ENCODE peak calls at places on chromosomes 5 and 9, in nine cellular contexts. One of them, this sample, is unnamed. For H3K9me3 and H3K27me3, the result is how much of the 10 kb centered on the place peaks cover.

GRCh38 chr5:173733831-173734491 is 117.5 kb upstream of the BOD1 start:
- DNase-seq in body of pancreas: no peak
- DNase-seq in aorta: no peak
- DNase-seq in CD8-positive, alpha-beta T cell: no peak
- DNase-seq in WERI-Rb-1: no peak
- DNase-seq in prostate gland: no peak
- DNase-seq in fibroblast of lung: no peak
- DNase-seq in psoas muscle: no peak
- DNase-seq in IMR-90: no peak
- DNase-seq in this sample: no peak

GRCh38 chr5:136094189-136094912 is 38.3 kb upstream of the SMAD5 start:
- DNase-seq in fibroblast of lung: no peak
- DNase-seq in IMR-90: no peak
- DNase-seq in aorta: no peak
- DNase-seq in CD8-positive, alpha-beta T cell: no peak
- DNase-seq in prostate gland: no peak
- DNase-seq in WERI-Rb-1: no peak
- DNase-seq in psoas muscle: no peak
- DNase-seq in body of pancreas: peak
- DNase-seq in this sample: no peak

GRCh38 chr5:151587796-151588606 is 3.1 kb downstream of the FAT2 start:
- DNase-seq in fibroblast of lung: no peak
- DNase-seq in aorta: no peak
- DNase-seq in WERI-Rb-1: no peak
- DNase-seq in body of pancreas: no peak
- DNase-seq in IMR-90: no peak
- DNase-seq in prostate gland: no peak
- DNase-seq in psoas muscle: no peak
- DNase-seq in CD8-positive, alpha-beta T cell: no peak
- DNase-seq in this sample: no peak

GRCh38 chr5:157559301-157559700 is 16.3 kb downstream of the ADAM19 start:
- DNase-seq in IMR-90: peak
- DNase-seq in aorta: no peak
- DNase-seq in body of pancreas: no peak
- DNase-seq in WERI-Rb-1: no peak
- DNase-seq in psoas muscle: no peak
- DNase-seq in prostate gland: no peak
- DNase-seq in fibroblast of lung: peak
- DNase-seq in CD8-positive, alpha-beta T cell: no peak
- DNase-seq in this sample: no peak

GRCh38 chr5:5532306-5533076 is 110.0 kb downstream of the ICE1 start:
- DNase-seq in fibroblast of lung: no peak
- DNase-seq in IMR-90: no peak
- DNase-seq in psoas muscle: no peak
- DNase-seq in body of pancreas: no peak
- DNase-seq in prostate gland: no peak
- DNase-seq in aorta: no peak
- DNase-seq in WERI-Rb-1: no peak
- DNase-seq in CD8-positive, alpha-beta T cell: no peak
- DNase-seq in this sample: no peak

GRCh38 chr5:111998871-111999270 is 241.9 kb upstream of the NREP start:
- DNase-seq in body of pancreas: no peak
- DNase-seq in CD8-positive, alpha-beta T cell: no peak
- DNase-seq in prostate gland: no peak
- DNase-seq in fibroblast of lung: no peak
- DNase-seq in IMR-90: no peak
- DNase-seq in psoas muscle: no peak
- DNase-seq in WERI-Rb-1: no peak
- DNase-seq in aorta: no peak
- DNase-seq in this sample: no peak

GRCh38 chr5:159655757-159656409 is 260.4 kb upstream of the ADRA1B start:
- DNase-seq in prostate gland: no peak
- DNase-seq in WERI-Rb-1: no peak
- DNase-seq in body of pancreas: no peak
- DNase-seq in IMR-90: no peak
- DNase-seq in psoas muscle: no peak
- DNase-seq in CD8-positive, alpha-beta T cell: no peak
- DNase-seq in fibroblast of lung: no peak
- DNase-seq in aorta: no peak
- DNase-seq in this sample: peak

GRCh38 chr9:69036319-69036718 is 767 bp downstream of the FXN start:
- DNase-seq in CD8-positive, alpha-beta T cell: peak
- DNase-seq in body of pancreas: peak
- DNase-seq in prostate gland: no peak
- DNase-seq in WERI-Rb-1: no peak
- DNase-seq in aorta: no peak
- DNase-seq in IMR-90: peak
- DNase-seq in psoas muscle: no peak
- DNase-seq in fibroblast of lung: no peak
- DNase-seq in this sample: no peak

GRCh38 chr5:75007537-75007847 is 44.9 kb downstream of the GCNT4 start:
- DNase-seq in prostate gland: no peak
- DNase-seq in psoas muscle: no peak
- DNase-seq in WERI-Rb-1: no peak
- DNase-seq in CD8-positive, alpha-beta T cell: no peak
- DNase-seq in IMR-90: peak
- DNase-seq in aorta: no peak
- DNase-seq in body of pancreas: no peak
- DNase-seq in fibroblast of lung: peak
- DNase-seq in this sample: no peak

GRCh38 chr9:18245911-18246310 is 228.0 kb upstream of the ADAMTSL1 start:
- DNase-seq in body of pancreas: no peak
- DNase-seq in CD8-positive, alpha-beta T cell: no peak
- DNase-seq in WERI-Rb-1: no peak
- DNase-seq in IMR-90: peak
- DNase-seq in psoas muscle: no peak
- DNase-seq in aorta: no peak
- DNase-seq in prostate gland: no peak
- DNase-seq in fibroblast of lung: no peak
- DNase-seq in this sample: no peak

GRCh38 chr5:96219580-96220281 is 213.3 kb downstream of the PCSK1 start:
- DNase-seq in psoas muscle: no peak
- DNase-seq in fibroblast of lung: peak
- DNase-seq in CD8-positive, alpha-beta T cell: no peak
- DNase-seq in WERI-Rb-1: no peak
- DNase-seq in body of pancreas: no peak
- DNase-seq in prostate gland: no peak
- DNase-seq in aorta: no peak
- DNase-seq in IMR-90: peak
- DNase-seq in this sample: no peak

GRCh38 chr5:169201597-169201996 is 99.3 kb downstream of the SLIT3 start:
- DNase-seq in aorta: no peak
- DNase-seq in IMR-90: no peak
- DNase-seq in psoas muscle: no peak
- DNase-seq in body of pancreas: no peak
- DNase-seq in CD8-positive, alpha-beta T cell: no peak
- DNase-seq in prostate gland: no peak
- DNase-seq in WERI-Rb-1: no peak
- DNase-seq in fibroblast of lung: no peak
- DNase-seq in this sample: no peak

GRCh38 chr9:106897223-106897622 is 34.3 kb downstream of the ZNF462 start:
- DNase-seq in aorta: no peak
- DNase-seq in fibroblast of lung: peak
- DNase-seq in body of pancreas: no peak
- DNase-seq in psoas muscle: no peak
- DNase-seq in prostate gland: no peak
- DNase-seq in WERI-Rb-1: no peak
- DNase-seq in CD8-positive, alpha-beta T cell: no peak
- DNase-seq in IMR-90: peak
- DNase-seq in this sample: no peak

DNA sequence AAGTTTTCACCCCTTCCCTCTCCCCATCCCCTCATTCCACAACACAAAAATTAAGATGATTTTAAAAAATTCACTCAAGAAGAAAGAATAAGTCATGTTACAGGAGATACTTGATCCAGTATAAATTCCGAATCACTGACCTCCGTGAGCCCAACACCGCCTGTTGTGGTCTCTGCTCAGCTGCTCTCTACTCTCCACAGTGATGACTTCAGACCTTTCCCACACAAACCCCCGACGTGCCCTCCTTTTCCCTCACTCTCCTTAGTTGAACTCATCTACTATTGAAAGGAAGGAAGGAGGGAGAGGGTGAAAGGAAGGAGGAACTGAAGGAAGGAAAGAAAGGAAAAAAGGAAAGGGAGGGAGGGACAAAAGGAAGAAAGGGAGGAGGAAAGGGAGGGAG is 55.1 kb downstream of the ZNF354C start:
- DNase-seq in psoas muscle: no peak
- DNase-seq in IMR-90: no peak
- DNase-seq in body of pancreas: no peak
- DNase-seq in aorta: no peak
- DNase-seq in fibroblast of lung: no peak
- DNase-seq in CD8-positive, alpha-beta T cell: no peak
- DNase-seq in WERI-Rb-1: no peak
- DNase-seq in prostate gland: no peak
- DNase-seq in this sample: no peak
- H3K9me3 ChIP-seq in psoas muscle: under half
- H3K9me3 ChIP-seq in IMR-90: under half
- H3K9me3 ChIP-seq in body of pancreas: under half
- H3K9me3 ChIP-seq in aorta: under half
- H3K9me3 ChIP-seq in fibroblast of lung: under half
- H3K9me3 ChIP-seq in CD8-positive, alpha-beta T cell: under half
- H3K9me3 ChIP-seq in WERI-Rb-1: under half
- H3K9me3 ChIP-seq in prostate gland: under half
- H3K9me3 ChIP-seq in this sample: half or more

GRCh38 chr9:97504381-97505216 is 3.1 kb downstream of the TMOD1 start:
- DNase-seq in IMR-90: peak
- DNase-seq in WERI-Rb-1: no peak
- DNase-seq in aorta: no peak
- DNase-seq in fibroblast of lung: peak
- DNase-seq in body of pancreas: peak
- DNase-seq in CD8-positive, alpha-beta T cell: no peak
- DNase-seq in prostate gland: no peak
- DNase-seq in psoas muscle: no peak
- DNase-seq in this sample: no peak

GRCh38 chr9:97506787-97507186 is 5.3 kb downstream of the TMOD1 start:
- DNase-seq in prostate gland: no peak
- DNase-seq in WERI-Rb-1: no peak
- DNase-seq in fibroblast of lung: no peak
- DNase-seq in CD8-positive, alpha-beta T cell: no peak
- DNase-seq in aorta: no peak
- DNase-seq in psoas muscle: no peak
- DNase-seq in body of pancreas: no peak
- DNase-seq in IMR-90: no peak
- DNase-seq in this sample: no peak

GRCh38 chr9:97505845-97506244 is 4.4 kb downstream of the TMOD1 start:
- DNase-seq in psoas muscle: no peak
- DNase-seq in prostate gland: no peak
- DNase-seq in aorta: no peak
- DNase-seq in WERI-Rb-1: no peak
- DNase-seq in fibroblast of lung: no peak
- DNase-seq in body of pancreas: no peak
- DNase-seq in IMR-90: no peak
- DNase-seq in CD8-positive, alpha-beta T cell: no peak
- DNase-seq in this sample: no peak

GRCh38 chr9:97507585-97507984 is 6.1 kb downstream of the TMOD1 start:
- DNase-seq in psoas muscle: no peak
- DNase-seq in WERI-Rb-1: no peak
- DNase-seq in aorta: no peak
- DNase-seq in CD8-positive, alpha-beta T cell: no peak
- DNase-seq in body of pancreas: no peak
- DNase-seq in IMR-90: no peak
- DNase-seq in fibroblast of lung: no peak
- DNase-seq in prostate gland: no peak
- DNase-seq in this sample: no peak

DNA sequence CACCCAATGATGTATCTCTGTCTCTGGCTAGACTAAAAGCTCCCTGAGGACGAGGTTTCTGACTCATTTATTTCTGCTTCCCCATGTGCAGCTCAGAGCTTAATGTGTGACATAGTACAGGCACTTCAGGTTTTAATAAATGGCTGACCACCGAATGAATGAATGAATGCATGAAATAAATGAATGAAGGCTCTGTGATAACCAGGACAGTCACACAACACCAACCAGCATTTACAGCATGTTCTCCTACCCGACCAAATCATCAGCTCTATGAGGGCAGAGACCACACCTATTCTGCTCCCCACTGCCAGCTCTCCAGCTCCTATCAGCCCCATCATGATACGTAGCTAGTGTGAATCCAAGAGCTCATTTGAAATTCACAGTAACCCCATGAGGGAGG is 4.8 kb downstream of the TMOD1 start:
- DNase-seq in CD8-positive, alpha-beta T cell: no peak
- DNase-seq in IMR-90: no peak
- DNase-seq in body of pancreas: no peak
- DNase-seq in psoas muscle: no peak
- DNase-seq in aorta: no peak
- DNase-seq in prostate gland: no peak
- DNase-seq in fibroblast of lung: no peak
- DNase-seq in WERI-Rb-1: no peak
- DNase-seq in this sample: no peak
- H3K27me3 ChIP-seq in CD8-positive, alpha-beta T cell: under half
- H3K27me3 ChIP-seq in IMR-90: under half
- H3K27me3 ChIP-seq in body of pancreas: under half
- H3K27me3 ChIP-seq in psoas muscle: under half
- H3K27me3 ChIP-seq in aorta: under half
- H3K27me3 ChIP-seq in prostate gland: under half
- H3K27me3 ChIP-seq in fibroblast of lung: under half
- H3K27me3 ChIP-seq in WERI-Rb-1: under half
- H3K27me3 ChIP-seq in this sample: under half

GRCh38 chr9:103377667-103378066 is 382.5 kb downstream of the CYLC2 start:
- DNase-seq in aorta: no peak
- DNase-seq in CD8-positive, alpha-beta T cell: no peak
- DNase-seq in fibroblast of lung: no peak
- DNase-seq in body of pancreas: no peak
- DNase-seq in prostate gland: no peak
- DNase-seq in IMR-90: no peak
- DNase-seq in psoas muscle: no peak
- DNase-seq in WERI-Rb-1: no peak
- DNase-seq in this sample: no peak
- H3K9me3 ChIP-seq in aorta: under half
- H3K9me3 ChIP-seq in CD8-positive, alpha-beta T cell: under half
- H3K9me3 ChIP-seq in fibroblast of lung: under half
- H3K9me3 ChIP-seq in body of pancreas: under half
- H3K9me3 ChIP-seq in prostate gland: under half
- H3K9me3 ChIP-seq in IMR-90: under half
- H3K9me3 ChIP-seq in psoas muscle: under half
- H3K9me3 ChIP-seq in WERI-Rb-1: under half
- H3K9me3 ChIP-seq in this sample: under half

DNA sequence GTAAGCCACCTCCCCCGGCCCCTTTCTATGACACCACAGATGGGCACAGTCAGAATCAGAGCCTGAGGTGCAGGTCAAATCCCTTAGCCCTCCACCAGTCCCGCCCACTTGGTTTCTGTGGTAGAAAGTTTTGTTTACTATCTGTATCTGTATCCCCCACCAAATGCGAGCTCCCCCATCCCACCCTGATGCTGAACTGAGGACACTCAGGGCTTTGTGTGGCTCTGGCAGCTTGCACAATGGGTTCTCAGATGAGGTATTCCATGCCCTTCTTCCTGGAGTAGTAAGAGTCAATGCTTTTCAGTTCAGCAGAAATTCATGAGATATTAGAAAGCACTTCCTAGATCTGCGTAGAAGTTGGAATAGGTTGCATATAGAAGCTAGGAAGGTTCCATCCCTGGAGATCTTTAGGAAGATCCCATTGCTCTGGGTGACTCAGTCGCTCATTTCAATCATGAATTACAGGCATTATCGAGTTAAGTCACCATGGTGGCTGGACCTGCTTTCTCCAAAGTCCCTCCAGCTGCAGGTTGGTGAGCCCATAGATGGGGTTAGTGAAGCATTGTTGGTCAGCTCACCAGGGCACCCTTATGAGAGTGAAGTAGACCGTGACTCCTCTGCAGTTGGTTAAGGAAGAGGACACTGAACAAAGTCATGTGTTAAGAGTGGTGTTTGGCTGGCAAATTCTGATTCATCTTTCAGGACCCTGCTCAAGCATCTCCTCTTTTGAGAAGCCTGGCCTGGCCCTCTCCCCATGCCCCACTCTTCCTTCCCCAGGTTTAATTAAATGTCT is 10.6 kb upstream of the KCNIP1 start:
- DNase-seq in IMR-90: no peak
- DNase-seq in prostate gland: no peak
- DNase-seq in CD8-positive, alpha-beta T cell: no peak
- DNase-seq in psoas muscle: no peak
- DNase-seq in aorta: no peak
- DNase-seq in body of pancreas: no peak
- DNase-seq in WERI-Rb-1: no peak
- DNase-seq in fibroblast of lung: no peak
- DNase-seq in this sample: no peak
- H3K27me3 ChIP-seq in IMR-90: under half
- H3K27me3 ChIP-seq in prostate gland: under half
- H3K27me3 ChIP-seq in CD8-positive, alpha-beta T cell: under half
- H3K27me3 ChIP-seq in psoas muscle: under half
- H3K27me3 ChIP-seq in aorta: under half
- H3K27me3 ChIP-seq in body of pancreas: under half
- H3K27me3 ChIP-seq in WERI-Rb-1: half or more
- H3K27me3 ChIP-seq in fibroblast of lung: under half
- H3K27me3 ChIP-seq in this sample: under half

This sample was measured in left ventricle myocardium inferior.